ENCODE peak calls at places on chromosomes 16 and 17, in eight cellular contexts. R is neural progenitor cell, L is HL-60, Q is ascending aorta, T is astrocyte of the cerebellum, M is cardiac muscle cell, I is MCF 10A, K is fibroblast of pulmonary artery. Y is an unnamed sample.
A peak's percentile ranks its signal among the peaks of the same experiment; 100 is the strongest.

GRCh38 chr17:5861849-5862248 is 208.3 kb upstream of the WSCD1 start:
- DNase-seq in R (no peak), L (no peak), Q (no peak), T (no peak), M (no peak), I (no peak), K (no peak), Y (no peak)

GRCh38 chr17:30379303-30380105 is 777 bp downstream of the CPD start:
- DNase-seq in R (peak; percentile 49), L (no peak), Q (no peak), T (no peak), M (no peak), I (peak; percentile 27), K (no peak), Y (no peak)

GRCh38 chr16:19785512-19786130 is 67.5 kb downstream of the IQCK start:
- DNase-seq in R (no peak), L (no peak), Q (no peak), T (peak; percentile 27), M (no peak), I (no peak), K (no peak), Y (no peak)

GRCh38 chr17:57927048-57927723 is 28.0 kb downstream of the CUEDC1 start:
- DNase-seq in R (peak; percentile 94), L (no peak), Q (no peak), T (no peak), M (peak; percentile 72), I (peak; percentile 77), K (peak; percentile 65), Y (no peak)

GRCh38 chr17:37506678-37507077 is 17.0 kb downstream of the DUSP14 start:
- DNase-seq in R (peak; percentile 77), L (peak; percentile 13), Q (no peak), T (no peak), M (peak; percentile 40), I (peak; percentile 48), K (peak; percentile 43), Y (no peak)

GRCh38 chr17:62616993-62617893 is 10.2 kb upstream of the MRC2 start:
- DNase-seq in R (peak; percentile 81), L (no peak), Q (no peak), T (no peak), M (no peak), I (no peak), K (no peak), Y (no peak)

GRCh38 chr16:21159281-21159951 is 942 bp downstream of the LDAF1 start:
- DNase-seq in R (peak; percentile 71), L (no peak), Q (no peak), T (no peak), M (no peak), I (peak; percentile 27), K (no peak), Y (peak; percentile 24)

GRCh38 chr16:84312783-84313382 is 18.2 kb downstream of the WFDC1 start:
- DNase-seq in R (peak; percentile 66), L (no peak), Q (no peak), T (no peak), M (no peak), I (no peak), K (no peak), Y (no peak)

GRCh38 chr17:76107507-76107906 is 3.9 kb upstream of the EXOC7 start:
- DNase-seq in R (peak; percentile 19), L (no peak), Q (no peak), T (no peak), M (peak; percentile 23), I (peak; percentile 34), K (peak; percentile 27), Y (no peak)

GRCh38 chr16:23842137-23842600 is 6.4 kb downstream of the PRKCB start:
- DNase-seq in R (no peak), L (no peak), Q (no peak), T (no peak), M (no peak), I (no peak), K (no peak), Y (no peak)

GRCh38 chr17:81099888-81100287 is 64.9 kb downstream of the BAIAP2 start:
- DNase-seq in R (no peak), L (no peak), Q (no peak), T (no peak), M (no peak), I (no peak), K (no peak), Y (no peak)

GRCh38 chr17:74749262-74750038 is 1.0 kb downstream of the NHERF1 start:
- DNase-seq in R (peak; percentile 62), L (no peak), Q (no peak), T (no peak), M (no peak), I (no peak), K (no peak), Y (no peak)

GRCh38 chr17:57938061-57938502 is 17.1 kb downstream of the CUEDC1 start:
- DNase-seq in R (no peak), L (no peak), Q (no peak), T (no peak), M (no peak), I (no peak), K (no peak), Y (no peak)

GRCh38 chr17:7843536-7844291 is 9.7 kb downstream of the KDM6B start:
- DNase-seq in R (peak; percentile 96), L (no peak), Q (peak; percentile 92), T (no peak), M (peak; percentile 91), I (peak; percentile 84), K (peak; percentile 92), Y (peak; percentile 80)

GRCh38 chr16:66507731-66508239 is 42.1 kb downstream of the TK2 start:
- DNase-seq in R (no peak), L (no peak), Q (peak; percentile 45), T (no peak), M (no peak), I (no peak), K (no peak), Y (no peak)

GRCh38 chr16:67284699-67285646 is 5.6 kb downstream of the PLEKHG4 start:
- DNase-seq in R (peak; percentile 82), L (no peak), Q (no peak), T (no peak), M (peak; percentile 39), I (peak; percentile 63), K (peak; percentile 39), Y (no peak)

GRCh38 chr17:6969323-6969726 is 26.5 kb upstream of the ALOX12 start:
- DNase-seq in R (no peak), L (no peak), Q (no peak), T (no peak), M (no peak), I (peak; percentile 21), K (peak; percentile 4), Y (no peak)

GRCh38 chr17:61759362-61759761 is 104.0 kb downstream of the BRIP1 start:
- DNase-seq in R (no peak), L (no peak), Q (no peak), T (no peak), M (no peak), I (no peak), K (no peak), Y (no peak)

GRCh38 chr16:87895641-87896141 is 26.4 kb upstream of the SLC7A5 start:
- DNase-seq in R (no peak), L (peak; percentile 45), Q (no peak), T (peak; percentile 12), M (peak; percentile 17), I (peak; percentile 38), K (no peak), Y (no peak)

GRCh38 chr17:7774037-7774659 is 56.6 kb downstream of the DNAH2 start:
- DNase-seq in R (no peak), L (no peak), Q (no peak), T (no peak), M (peak; percentile 76), I (peak; percentile 40), K (peak; percentile 75), Y (no peak)

GRCh38 chr17:75950850-75951554 is 10.2 kb upstream of the FBF1 start:
- DNase-seq in R (no peak), L (no peak), Q (no peak), T (peak; percentile 58), M (peak; percentile 48), I (no peak), K (peak; percentile 18), Y (no peak)

GRCh38 chr17:78294776-78295175 is 63.3 kb downstream of the TMEM235 start:
- DNase-seq in R (no peak), L (no peak), Q (no peak), T (no peak), M (peak; percentile 85), I (peak; percentile 96), K (peak; percentile 77), Y (no peak)
- TF ChIP-seq CTCF in R (no peak), L (no peak), Q (no peak), T (no peak), M (no peak), I (no peak), K (no peak), Y (no peak)

DNA sequence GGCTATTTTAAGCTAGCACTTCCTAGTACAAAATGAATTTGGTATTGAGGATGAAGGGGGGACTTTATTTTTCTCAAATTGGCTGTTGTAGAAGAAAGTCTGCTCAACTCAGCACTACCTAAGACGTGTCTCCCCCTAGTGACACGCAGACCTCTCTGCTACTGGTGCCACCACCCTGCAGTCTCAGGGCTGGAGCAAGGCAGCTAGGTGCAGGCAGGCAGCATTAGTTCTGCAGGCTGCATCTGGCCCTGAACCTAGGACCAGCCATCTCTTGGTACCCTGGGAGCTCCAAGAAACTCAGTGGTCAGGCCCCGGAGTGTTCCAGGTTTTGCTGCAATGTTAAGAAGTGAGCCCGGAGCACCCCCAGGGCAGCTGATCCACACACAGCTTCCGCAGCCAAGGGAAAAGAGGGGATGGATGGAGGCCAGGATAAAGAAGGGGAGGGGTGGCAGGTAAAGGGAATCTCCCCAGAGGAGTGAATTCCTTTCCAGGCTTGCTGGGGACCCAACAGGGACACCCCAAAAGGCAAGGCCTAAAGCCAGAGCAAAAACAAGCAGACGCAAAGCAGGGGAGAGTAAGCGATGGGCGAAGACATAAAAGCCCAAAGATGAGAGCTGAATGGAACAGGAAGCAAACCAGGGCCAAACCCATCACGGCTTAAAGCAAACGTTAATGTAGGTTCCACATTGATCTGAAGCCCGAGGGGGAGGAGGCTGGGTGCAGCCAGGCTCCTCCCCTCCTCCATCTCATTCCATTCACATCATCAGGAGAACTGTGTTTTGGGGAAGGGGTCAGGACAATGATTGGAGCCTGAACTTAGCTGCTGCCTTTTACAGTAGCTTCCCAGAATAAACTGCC is 200.5 kb downstream of the ZFHX3 start:
- DNase-seq in R (peak; percentile 66), L (no peak), Q (peak; percentile 68), T (no peak), M (peak; percentile 53), I (peak; percentile 25), K (peak; percentile 54), Y (no peak)
- TF ChIP-seq CTCF in R (peak; percentile 66), L (peak; percentile 48), Q (peak; percentile 58), T (peak; percentile 67), M (peak; percentile 55), I (no peak), K (peak; percentile 61), Y (no peak)

DNA sequence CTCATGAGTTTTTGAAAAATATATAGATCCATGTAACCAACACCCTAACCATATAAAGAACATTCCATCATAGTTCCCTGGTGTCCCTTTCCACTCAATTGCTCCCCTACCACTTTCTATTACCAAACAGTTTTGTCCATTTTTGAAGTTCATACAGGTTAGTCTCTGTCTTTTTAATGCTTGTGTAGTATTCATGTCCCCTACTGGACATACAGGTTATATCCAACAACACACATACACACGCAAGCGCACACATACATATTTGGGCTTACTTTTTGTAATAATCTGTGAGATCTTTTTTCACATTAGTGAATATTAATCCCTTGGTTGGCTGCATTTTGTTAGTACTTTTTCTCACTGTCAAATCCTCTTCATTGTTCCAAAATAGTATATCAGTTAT is 6.4 kb downstream of the CRYBA1 start:
- DNase-seq in R (no peak), L (no peak), Q (no peak), T (no peak), M (no peak), I (no peak), K (no peak), Y (no peak)
- TF ChIP-seq CTCF in R (no peak), L (no peak), Q (no peak), T (no peak), M (peak; percentile 12), I (no peak), K (no peak), Y (no peak)

GRCh38 chr17:73604046-73604445 is 40.2 kb downstream of the SDK2 start:
- DNase-seq in R (no peak), L (no peak), Q (no peak), T (no peak), M (no peak), I (no peak), K (no peak), Y (no peak)
- TF ChIP-seq CTCF in R (no peak), L (no peak), Q (no peak), T (no peak), M (no peak), I (no peak), K (no peak), Y (no peak)